ENCODE peak calls at places on chromosomes 11 and 22, in four cellular contexts. K is IMR-90, B is K562, T is endothelial cell of umbilical vein. H is an unnamed sample. For H3K9me1, the result is how much of the 10 kb centered on the place peaks cover.

GRCh38 chr11:134489728-134490127 is 77.7 kb upstream of the B3GAT1 start:
- DNase-seq in K (no peak), B (no peak), T (no peak), H (no peak)

GRCh38 chr11:47257518-47258316 is at the start of gene NR1H3:
- DNase-seq in K (peak), B (peak), T (peak), H (no peak)

GRCh38 chr11:33829430-33830141 is 55.3 kb upstream of the FBXO3 start:
- DNase-seq in K (peak), B (peak), T (peak), H (no peak)

GRCh38 chr11:19566583-19567379 is 145.9 kb upstream of the NAV2 start:
- DNase-seq in K (no peak), B (no peak), T (no peak), H (no peak)

GRCh38 chr22:39675907-39676306 is 105.4 kb downstream of the CACNA1I start:
- DNase-seq in K (no peak), B (no peak), T (no peak), H (no peak)

GRCh38 chr22:50184541-50185383 is 951 bp upstream of the TRABD start:
- DNase-seq in K (no peak), B (no peak), T (no peak), H (no peak)

GRCh38 chr22:26702906-26703830 is 45.8 kb downstream of the MIAT start:
- DNase-seq in K (peak), B (no peak), T (no peak), H (no peak)

GRCh38 chr11:47186076-47186936 is at the start of gene PACSIN3:
- DNase-seq in K (peak), B (peak), T (peak), H (no peak)

GRCh38 chr11:121461843-121462242 is 9.1 kb upstream of the SORL1-AS1 start:
- DNase-seq in K (no peak), B (no peak), T (no peak), H (no peak)

GRCh38 chr11:121023848-121024751 is at the start of gene TBCEL:
- DNase-seq in K (peak), B (peak), T (peak), H (no peak)

GRCh38 chr11:64863381-64864060 is 14.9 kb downstream of the EHD1 start:
- DNase-seq in K (no peak), B (no peak), T (no peak), H (no peak)

GRCh38 chr11:95531116-95531515 is 258.5 kb downstream of the FAM76B start:
- DNase-seq in K (no peak), B (no peak), T (no peak), H (no peak)

GRCh38 chr11:44404323-44404705 is 94.4 kb upstream of the ALX4 start:
- DNase-seq in K (no peak), B (no peak), T (no peak), H (no peak)

GRCh38 chr22:42685941-42686666 is 34.6 kb downstream of the A4GALT start:
- DNase-seq in K (no peak), B (no peak), T (no peak), H (no peak)

GRCh38 chr11:74739546-74740270 is 8.5 kb upstream of the CHRDL2 start:
- DNase-seq in K (peak), B (peak), T (peak), H (no peak)

GRCh38 chr22:48098936-48099245 is 1336.4 kb downstream of the TBC1D22A start:
- DNase-seq in K (no peak), B (no peak), T (no peak), H (no peak)

GRCh38 chr11:102139081-102139498 is 28.8 kb downstream of the YAP1 start:
- DNase-seq in K (peak), B (no peak), T (peak), H (peak)

GRCh38 chr11:123249354-123249753 is 54.3 kb upstream of the CLMP start:
- DNase-seq in K (peak), B (no peak), T (no peak), H (no peak)

GRCh38 chr22:50118557-50119168 is 28.9 kb downstream of the MOV10L1 start:
- DNase-seq in K (peak), B (peak), T (peak), H (no peak)

GRCh38 chr11:128164090-128164741 is 423.1 kb downstream of the ETS1 start:
- DNase-seq in K (no peak), B (no peak), T (peak), H (no peak)

GRCh38 chr22:19891350-19892248 is 36.9 kb upstream of the GNB1L start:
- DNase-seq in K (peak), B (peak), T (peak), H (peak)

GRCh38 chr11:18075444-18075843 is 29.4 kb upstream of the TPH1 start:
- DNase-seq in K (no peak), B (no peak), T (no peak), H (no peak)

GRCh38 chr11:114284021-114284420 is 12.2 kb upstream of the NNMT start:
- DNase-seq in K (no peak), B (no peak), T (no peak), H (no peak)

GRCh38 chr11:117547188-117547831 is 219.7 kb downstream of the CEP164 start:
- DNase-seq in K (no peak), B (no peak), T (no peak), H (no peak)
- H3K9me1 ChIP-seq in K (under half), B (under half), T (under half), H (under half)

GRCh38 chr11:132008872-132009271 is 638.5 kb downstream of the NTM start:
- DNase-seq in K (no peak), B (no peak), T (no peak), H (no peak)
- H3K9me1 ChIP-seq in K (under half), B (under half), T (under half), H (under half)

DNA sequence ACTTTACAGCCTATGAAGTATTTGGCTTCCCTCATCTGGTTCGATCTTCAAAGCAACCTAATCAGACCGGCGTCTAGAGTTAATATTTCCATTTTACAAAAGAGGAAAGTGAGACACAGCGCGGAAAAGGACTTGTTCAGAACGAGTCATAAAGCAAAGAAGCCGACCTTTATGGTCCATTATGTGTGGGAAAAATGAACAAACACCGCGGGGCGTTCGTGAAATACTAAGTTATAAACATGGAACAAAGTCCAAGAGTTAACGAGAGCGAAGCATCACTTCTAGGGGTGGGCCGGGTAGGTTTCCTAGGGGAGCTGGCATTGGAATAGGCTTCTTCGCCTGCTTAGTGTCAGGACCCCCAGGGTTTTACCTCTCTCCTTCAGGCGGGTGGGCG is 586 bp downstream of the DUSP18 start:
- DNase-seq in K (no peak), B (no peak), T (peak), H (no peak)
- H3K9me1 ChIP-seq in K (under half), B (under half), T (under half), H (under half)

DNA sequence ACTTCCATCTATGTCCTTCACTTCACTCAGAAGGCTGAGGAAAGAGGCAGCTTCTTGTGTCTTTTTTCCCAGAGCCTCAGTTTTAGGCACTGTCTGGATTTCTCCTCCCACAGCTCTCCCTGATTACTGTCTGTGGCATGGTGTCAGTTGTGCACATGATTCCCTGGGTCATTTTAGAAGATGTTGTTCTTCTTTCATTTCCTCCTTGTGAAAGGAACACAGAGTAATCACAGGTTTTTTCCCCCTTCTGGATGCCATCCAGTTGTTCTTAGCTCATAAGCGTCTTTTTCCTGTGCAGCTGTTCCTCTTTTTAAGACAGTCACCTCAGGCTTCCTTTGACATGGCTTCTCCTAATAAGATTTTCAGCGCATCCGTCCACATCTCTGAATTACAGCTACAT is 212.2 kb downstream of the FAM181B start:
- DNase-seq in K (no peak), B (no peak), T (no peak), H (no peak)
- H3K9me1 ChIP-seq in K (under half), B (under half), T (under half), H (under half)

GRCh38 chr11:7690648-7691047 is 15.6 kb downstream of the OVCH2 start:
- DNase-seq in K (no peak), B (no peak), T (no peak), H (no peak)
- H3K9me1 ChIP-seq in K (under half), B (under half), T (under half), H (under half)

DNA sequence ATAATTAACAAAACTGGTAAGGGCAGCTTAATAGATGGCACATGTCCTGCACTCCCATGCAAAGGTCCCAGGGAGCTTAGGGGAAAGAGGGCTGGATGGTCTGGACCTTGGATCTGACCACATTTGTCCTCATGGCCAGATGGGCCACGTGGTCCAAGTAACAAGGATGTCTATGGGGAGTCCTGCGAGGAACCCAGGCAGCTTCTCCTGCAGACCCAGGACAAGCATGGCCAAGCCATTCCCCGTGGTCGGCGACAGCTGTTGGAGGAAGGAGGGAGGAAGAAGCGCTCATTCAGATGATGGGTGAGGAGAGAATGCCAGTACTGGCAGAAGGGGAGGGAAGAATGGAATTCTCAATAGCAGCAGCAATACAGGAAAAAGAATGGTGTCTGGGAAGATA is 109.2 kb downstream of the DSCAML1 start:
- DNase-seq in K (no peak), B (no peak), T (no peak), H (no peak)
- H3K9me1 ChIP-seq in K (under half), B (under half), T (under half), H (under half)

GRCh38 chr11:889686-890475 is 20.7 kb downstream of the CHID1 start:
- DNase-seq in K (no peak), B (no peak), T (no peak), H (no peak)
- H3K9me1 ChIP-seq in K (under half), B (under half), T (under half), H (under half)

DNA sequence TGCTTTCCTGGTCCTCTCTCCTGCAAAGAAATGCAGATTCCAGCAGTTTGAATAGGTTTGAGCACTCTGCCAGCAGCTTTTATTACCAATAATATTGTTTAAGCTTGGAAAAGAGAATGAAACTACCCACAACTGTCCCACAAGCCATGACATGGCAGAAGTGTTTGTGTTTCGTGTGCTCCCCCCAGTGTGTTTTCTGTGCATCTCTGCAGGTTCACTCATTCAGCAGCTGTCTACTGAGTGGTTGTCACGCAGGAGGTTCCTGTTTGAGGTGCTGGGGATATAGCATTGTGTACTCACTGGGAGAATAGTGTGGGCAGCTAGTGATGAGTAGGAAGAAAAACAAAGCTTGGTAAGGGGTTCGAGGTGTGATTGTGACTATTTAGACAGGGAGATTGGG is 55.3 kb upstream of the SUSD2 start:
- DNase-seq in K (no peak), B (no peak), T (no peak), H (no peak)
- H3K9me1 ChIP-seq in K (under half), B (under half), T (under half), H (under half)

DNA sequence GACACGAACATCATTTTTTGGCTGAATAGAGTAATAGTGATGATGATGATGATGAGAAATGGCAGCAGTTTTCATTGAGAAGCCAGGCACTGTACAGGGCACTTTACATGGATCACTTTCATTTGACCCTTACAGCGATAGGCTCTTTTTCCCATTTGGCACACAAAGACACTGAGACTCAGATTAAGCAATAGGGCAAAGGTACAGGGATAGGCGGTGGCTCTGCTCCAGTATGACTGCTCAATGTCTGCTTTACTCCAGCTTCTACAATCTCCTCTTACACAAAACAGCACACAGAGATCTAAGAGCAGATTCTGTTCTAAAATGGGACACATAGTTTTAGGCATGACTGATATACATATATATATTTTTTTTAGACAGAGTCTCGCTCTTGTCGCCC is 40.6 kb downstream of the MPPED2 start:
- DNase-seq in K (no peak), B (no peak), T (no peak), H (no peak)
- H3K9me1 ChIP-seq in K (under half), B (under half), T (under half), H (under half)

H was measured in keratinocyte.